ENCODE peak calls at places on chromosome 17, in ten cellular contexts. W is naive thymus-derived CD8-positive, alpha-beta T cell; Z is NCI-H2081; J is effector CD4-positive, alpha-beta T cell; X is renal cortical epithelial cell; H is left cardiac atrium; O is fibroblast of pulmonary artery; I is RCC 7860; D is kidney; C is colonic mucosa. U is an unnamed sample.

GRCh38 chr17:37521821-37522220 is 32.1 kb downstream of the DUSP14 start:
- DNase-seq in W (no peak), Z (no peak), J (no peak), X (no peak), H (no peak), O (no peak), I (no peak), D (no peak), C (no peak), U (no peak)

GRCh38 chr17:12730931-12731521 is 58.3 kb upstream of the ARHGAP44 start:
- DNase-seq in W (no peak), Z (no peak), J (no peak), X (peak; percentile 44), H (peak; percentile 85), O (peak; percentile 40), I (no peak), D (peak; percentile 84), C (peak; percentile 92), U (peak; percentile 5)

GRCh38 chr17:76562734-76563148 is 22.9 kb downstream of the PRCD start:
- DNase-seq in W (no peak), Z (no peak), J (no peak), X (no peak), H (peak; percentile 67), O (peak; percentile 87), I (no peak), D (no peak), C (no peak), U (no peak)

GRCh38 chr17:80263253-80264047 is 2.8 kb downstream of the RNF213 start:
- DNase-seq in W (peak; percentile 78), Z (peak; percentile 24), J (peak; percentile 85), X (peak; percentile 93), H (peak; percentile 90), O (peak; percentile 80), I (peak; percentile 87), D (peak; percentile 96), C (peak; percentile 95), U (no peak)

GRCh38 chr17:31488264-31488981 is 96.9 kb downstream of the RAB11FIP4 start:
- DNase-seq in W (no peak), Z (peak; percentile 47), J (no peak), X (no peak), H (no peak), O (no peak), I (no peak), D (peak; percentile 86), C (peak; percentile 53), U (no peak)

GRCh38 chr17:48307814-48308411 is 122.1 kb downstream of the SKAP1 start:
- DNase-seq in W (peak; percentile 30), Z (peak; percentile 86), J (peak; percentile 23), X (peak; percentile 68), H (peak; percentile 32), O (peak; percentile 74), I (peak; percentile 43), D (peak; percentile 65), C (peak; percentile 53), U (peak; percentile 48)

GRCh38 chr17:2138768-2139167 is 83.9 kb downstream of the HIC1 start:
- DNase-seq in W (no peak), Z (no peak), J (no peak), X (peak; percentile 61), H (no peak), O (peak; percentile 59), I (peak; percentile 46), D (no peak), C (peak; percentile 56), U (no peak)

GRCh38 chr17:34081269-34081668 is 173.8 kb upstream of the CCL2 start:
- DNase-seq in W (no peak), Z (no peak), J (no peak), X (no peak), H (no peak), O (peak; percentile 17), I (no peak), D (no peak), C (no peak), U (no peak)

GRCh38 chr17:79249945-79250521 is 175.4 kb downstream of the ENGASE start:
- DNase-seq in W (no peak), Z (no peak), J (no peak), X (no peak), H (no peak), O (no peak), I (no peak), D (no peak), C (no peak), U (peak; percentile 41)

GRCh38 chr17:17666111-17666714 is 15.0 kb upstream of the RAI1 start:
- DNase-seq in W (no peak), Z (no peak), J (no peak), X (peak; percentile 62), H (no peak), O (peak; percentile 55), I (peak; percentile 5), D (no peak), C (peak; percentile 54), U (no peak)

GRCh38 chr17:71970312-71970711 is 150.5 kb upstream of the SOX9 start:
- DNase-seq in W (no peak), Z (no peak), J (no peak), X (peak; percentile 77), H (no peak), O (no peak), I (peak; percentile 62), D (no peak), C (no peak), U (no peak)

GRCh38 chr17:83181991-83182619 is 102.7 kb downstream of the METRNL start:
- DNase-seq in W (no peak), Z (no peak), J (no peak), X (no peak), H (peak; percentile 20), O (no peak), I (no peak), D (peak; percentile 69), C (no peak), U (no peak)

GRCh38 chr17:37717627-37718382 is 27.1 kb downstream of the HNF1B start:
- DNase-seq in W (no peak), Z (no peak), J (no peak), X (no peak), H (no peak), O (peak; percentile 14), I (no peak), D (no peak), C (no peak), U (no peak)

GRCh38 chr17:26792486-26792885 is 501.4 kb upstream of the WSB1 start:
- DNase-seq in W (no peak), Z (no peak), J (no peak), X (peak; percentile 50), H (no peak), O (peak; percentile 26), I (no peak), D (no peak), C (no peak), U (peak; percentile 4)

GRCh38 chr17:28888832-28889231 is 8.7 kb downstream of the FLOT2 start:
- DNase-seq in W (no peak), Z (no peak), J (no peak), X (no peak), H (no peak), O (no peak), I (no peak), D (no peak), C (no peak), U (no peak)

GRCh38 chr17:3828151-3828851 is 17.7 kb downstream of the NCBP3 start:
- DNase-seq in W (no peak), Z (no peak), J (no peak), X (no peak), H (no peak), O (no peak), I (no peak), D (no peak), C (no peak), U (no peak)

GRCh38 chr17:58630883-58631522 is 60.8 kb downstream of the TEX14 start:
- DNase-seq in W (peak; percentile 6), Z (no peak), J (no peak), X (no peak), H (no peak), O (no peak), I (no peak), D (no peak), C (peak; percentile 26), U (peak; percentile 93)

GRCh38 chr17:3572231-3572630 is 14.6 kb upstream of the TRPV3 start:
- DNase-seq in W (no peak), Z (no peak), J (no peak), X (no peak), H (no peak), O (no peak), I (no peak), D (no peak), C (no peak), U (no peak)

GRCh38 chr17:17935321-17936271 is 36.6 kb downstream of the TOM1L2 start:
- DNase-seq in W (no peak), Z (no peak), J (no peak), X (peak; percentile 90), H (peak; percentile 49), O (peak; percentile 93), I (peak; percentile 77), D (no peak), C (peak; percentile 72), U (peak; percentile 68)

GRCh38 chr17:42670925-42671657 is 5.7 kb downstream of the PLEKHH3 start:
- DNase-seq in W (no peak), Z (no peak), J (no peak), X (no peak), H (no peak), O (no peak), I (no peak), D (no peak), C (no peak), U (no peak)

GRCh38 chr17:81342700-81343070 is 47.6 kb upstream of the SLC38A10 start:
- DNase-seq in W (no peak), Z (no peak), J (no peak), X (no peak), H (no peak), O (no peak), I (no peak), D (no peak), C (no peak), U (no peak)

GRCh38 chr17:28570716-28571254 is 539 bp downstream of the PIGS start:
- DNase-seq in W (no peak), Z (peak; percentile 63), J (peak; percentile 50), X (no peak), H (peak; percentile 46), O (no peak), I (no peak), D (peak; percentile 77), C (peak; percentile 69), U (peak; percentile 58)

GRCh38 chr17:41496803-41497484 is 7.2 kb upstream of the KRT36 start:
- DNase-seq in W (peak; percentile 28), Z (peak; percentile 40), J (no peak), X (peak; percentile 84), H (peak; percentile 76), O (peak; percentile 85), I (peak; percentile 89), D (peak; percentile 90), C (peak; percentile 90), U (peak; percentile 44)

GRCh38 chr17:38916771-38917170 is 8.6 kb upstream of the LASP1NB start:
- DNase-seq in W (no peak), Z (no peak), J (no peak), X (no peak), H (no peak), O (no peak), I (no peak), D (peak; percentile 12), C (no peak), U (no peak)

GRCh38 chr17:44219126-44219635 is 294 bp downstream of the UBTF start:
- DNase-seq in W (peak; percentile 64), Z (peak; percentile 81), J (peak; percentile 60), X (no peak), H (peak; percentile 80), O (peak; percentile 70), I (peak; percentile 43), D (peak; percentile 93), C (peak; percentile 61), U (peak; percentile 40)